ENCODE peak calls at places on chromosomes 6 and 20, in nine cellular contexts. U is D721Med, L is OCI-LY7, H is fibroblast of lung, T is spleen, Y is HepG2, B is cardiac fibroblast, X is hepatocyte, P is kidney. R is an unnamed sample.

GRCh38 chr20:25036331-25036936 is 21.5 kb downstream of the ACSS1 start:
- DNase-seq in U (no peak), L (peak), H (no peak), T (peak), Y (no peak), B (no peak), X (no peak), P (peak), R (no peak)

GRCh38 chr20:25306991-25307903 is 59.4 kb downstream of the PYGB start:
- DNase-seq in U (no peak), L (no peak), H (no peak), T (peak), Y (no peak), B (no peak), X (no peak), P (peak), R (no peak)

GRCh38 chr20:22796465-22797077 is 212.2 kb upstream of the FOXA2 start:
- DNase-seq in U (no peak), L (no peak), H (peak), T (no peak), Y (no peak), B (peak), X (no peak), P (no peak), R (no peak)

GRCh38 chr6:40138273-40138720 is 204.0 kb upstream of the MOCS1 start:
- DNase-seq in U (no peak), L (no peak), H (no peak), T (no peak), Y (peak), B (no peak), X (peak), P (no peak), R (no peak)

GRCh38 chr20:44211177-44212039 is 837 bp upstream of the OSER1 start:
- DNase-seq in U (no peak), L (no peak), H (no peak), T (peak), Y (no peak), B (peak), X (peak), P (no peak), R (peak)

GRCh38 chr6:83311231-83311630 is 118.1 kb downstream of the RWDD2A start:
- DNase-seq in U (no peak), L (no peak), H (peak), T (no peak), Y (no peak), B (peak), X (no peak), P (no peak), R (no peak)

GRCh38 chr6:70371454-70372105 is 41.7 kb upstream of the FAM135A start:
- DNase-seq in U (no peak), L (peak), H (peak), T (no peak), Y (peak), B (peak), X (peak), P (no peak), R (peak)

GRCh38 chr20:58558483-58559367 is 43.5 kb upstream of the APCDD1L start:
- DNase-seq in U (no peak), L (no peak), H (no peak), T (no peak), Y (no peak), B (no peak), X (no peak), P (no peak), R (no peak)

GRCh38 chr6:139361211-139361610 is 13.2 kb downstream of the CITED2 start:
- DNase-seq in U (no peak), L (peak), H (no peak), T (no peak), Y (no peak), B (no peak), X (no peak), P (no peak), R (no peak)

GRCh38 chr6:24658573-24659511 is 7.9 kb downstream of the TDP2 start:
- DNase-seq in U (no peak), L (no peak), H (peak), T (no peak), Y (no peak), B (peak), X (peak), P (no peak), R (peak)

GRCh38 chr20:42191140-42191860 is 573.1 kb upstream of the CHD6 start:
- DNase-seq in U (no peak), L (no peak), H (no peak), T (no peak), Y (no peak), B (no peak), X (peak), P (no peak), R (no peak)

GRCh38 chr20:542777-543368 is 717 bp downstream of the CSNK2A1 start:
- DNase-seq in U (peak), L (peak), H (no peak), T (peak), Y (no peak), B (peak), X (peak), P (peak), R (no peak)

GRCh38 chr6:129500958-129501381 is 209.0 kb downstream of the ARHGAP18 start:
- DNase-seq in U (no peak), L (peak), H (peak), T (no peak), Y (peak), B (no peak), X (no peak), P (no peak), R (peak)

GRCh38 chr20:17835240-17835940 is 133.2 kb downstream of the SNX5 start:
- DNase-seq in U (no peak), L (no peak), H (peak), T (no peak), Y (no peak), B (peak), X (peak), P (no peak), R (peak)

GRCh38 chr20:4956200-4956810 is 45.0 kb downstream of the SLC23A2 start:
- DNase-seq in U (peak), L (peak), H (peak), T (no peak), Y (peak), B (peak), X (peak), P (no peak), R (peak)

DNA sequence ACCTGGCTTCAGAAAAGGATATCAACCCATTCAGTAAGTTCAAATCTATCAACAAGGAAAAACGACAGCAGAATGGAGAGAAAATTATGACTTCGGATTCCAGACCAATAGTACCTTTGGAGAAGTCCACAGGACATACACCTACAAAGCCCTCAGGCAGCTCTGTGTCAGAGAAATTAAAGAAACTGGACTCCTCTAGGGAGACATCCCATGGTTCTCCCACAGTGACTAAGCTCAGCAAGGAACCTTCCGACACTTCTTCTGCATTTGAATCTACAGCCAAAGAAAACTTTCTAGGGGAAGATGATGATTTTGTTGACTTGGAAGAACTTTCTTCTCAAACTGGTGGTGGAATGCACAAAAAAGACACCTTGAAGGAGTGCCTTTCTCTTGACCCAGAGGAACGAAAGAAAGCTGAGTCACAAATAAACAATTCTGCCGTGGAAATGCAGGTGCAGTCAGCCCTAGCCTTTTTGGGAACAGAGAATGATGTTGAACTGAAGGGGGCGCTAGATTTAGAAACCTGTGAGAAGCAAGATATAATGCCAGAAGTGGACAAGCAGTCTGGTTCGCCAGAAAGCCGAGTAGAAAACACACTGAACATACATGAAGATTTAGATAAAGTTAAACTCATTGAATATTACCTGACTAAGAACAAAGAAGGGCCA is 67.4 kb upstream of the HINT3 start:
- DNase-seq in U (no peak), L (peak), H (peak), T (no peak), Y (peak), B (peak), X (peak), P (no peak), R (peak)
- TF ChIP-seq CTCF in U (peak), L (peak), H (peak), T (peak), Y (peak), B (peak), X (peak), P (peak), R (peak)

DNA sequence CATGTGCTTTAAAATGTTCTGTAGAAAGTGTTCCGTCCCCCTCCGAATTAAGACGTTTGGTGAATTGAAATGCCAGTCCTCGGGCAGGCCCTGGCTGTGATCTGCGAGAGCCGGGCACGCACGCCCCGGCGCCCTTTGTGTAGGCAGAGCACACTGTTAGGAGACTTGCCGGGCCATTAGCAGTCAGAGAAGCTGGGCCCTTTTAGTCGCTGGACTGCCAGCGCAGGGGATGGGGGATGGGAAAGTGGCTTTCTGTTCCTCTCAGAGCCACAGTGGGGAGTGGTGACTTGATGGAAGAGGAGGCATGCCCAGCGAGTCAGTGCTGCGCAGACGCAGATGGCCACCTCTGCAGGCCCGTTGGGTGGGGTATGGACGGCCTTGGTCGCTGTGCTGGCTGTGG is 2.2 kb downstream of the PPP1R3G start:
- DNase-seq in U (no peak), L (no peak), H (no peak), T (no peak), Y (no peak), B (no peak), X (no peak), P (no peak), R (no peak)
- TF ChIP-seq CTCF in U (no peak), L (no peak), H (no peak), T (no peak), Y (no peak), B (no peak), X (no peak), P (no peak), R (no peak)

DNA sequence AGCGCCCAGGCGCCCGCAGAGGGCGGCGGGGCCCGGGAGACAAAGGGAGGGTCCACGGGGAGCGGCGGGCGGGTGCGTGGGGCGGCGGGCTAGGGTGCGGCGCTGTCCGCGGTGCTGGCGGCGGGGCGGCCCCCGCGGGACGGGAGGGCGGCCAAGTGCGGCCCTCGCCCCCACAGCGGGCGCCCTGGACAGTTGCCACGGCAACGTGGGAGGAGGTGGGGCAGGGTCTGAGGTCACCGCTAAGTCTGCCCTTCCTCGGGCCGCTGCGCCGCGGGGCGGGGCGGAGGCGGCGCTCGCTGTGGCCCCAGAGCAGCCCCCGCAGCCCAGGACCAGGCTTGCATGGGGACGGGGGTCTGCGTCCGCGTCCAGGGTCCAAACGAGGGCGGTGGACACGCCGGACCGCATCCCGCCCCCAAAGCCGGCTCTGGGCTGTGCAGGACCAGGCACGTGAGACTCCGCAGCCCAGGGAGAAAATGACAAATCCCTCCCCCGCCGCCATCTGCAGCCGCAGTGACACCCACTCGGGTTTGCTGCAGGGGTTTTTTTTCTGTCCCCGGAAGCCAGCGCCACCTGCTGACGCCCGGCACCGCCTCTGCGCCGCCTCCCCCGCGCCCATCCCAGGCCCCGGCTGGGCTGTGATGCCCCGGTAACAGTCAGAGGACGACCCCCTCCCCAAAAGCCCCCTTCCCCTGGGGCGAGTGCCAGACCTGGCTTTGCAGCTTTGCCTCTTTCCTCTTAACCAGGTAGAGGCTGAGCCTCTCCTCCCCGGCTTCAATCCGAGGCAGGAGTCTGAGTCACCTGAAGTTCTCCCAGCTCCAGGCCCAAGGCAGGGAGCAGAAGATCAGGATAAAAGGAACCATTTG is 36.8 kb downstream of the YTHDF1 start:
- DNase-seq in U (peak), L (peak), H (no peak), T (peak), Y (no peak), B (no peak), X (peak), P (peak), R (peak)
- TF ChIP-seq CTCF in U (peak), L (peak), H (peak), T (peak), Y (peak), B (peak), X (peak), P (peak), R (peak)

DNA sequence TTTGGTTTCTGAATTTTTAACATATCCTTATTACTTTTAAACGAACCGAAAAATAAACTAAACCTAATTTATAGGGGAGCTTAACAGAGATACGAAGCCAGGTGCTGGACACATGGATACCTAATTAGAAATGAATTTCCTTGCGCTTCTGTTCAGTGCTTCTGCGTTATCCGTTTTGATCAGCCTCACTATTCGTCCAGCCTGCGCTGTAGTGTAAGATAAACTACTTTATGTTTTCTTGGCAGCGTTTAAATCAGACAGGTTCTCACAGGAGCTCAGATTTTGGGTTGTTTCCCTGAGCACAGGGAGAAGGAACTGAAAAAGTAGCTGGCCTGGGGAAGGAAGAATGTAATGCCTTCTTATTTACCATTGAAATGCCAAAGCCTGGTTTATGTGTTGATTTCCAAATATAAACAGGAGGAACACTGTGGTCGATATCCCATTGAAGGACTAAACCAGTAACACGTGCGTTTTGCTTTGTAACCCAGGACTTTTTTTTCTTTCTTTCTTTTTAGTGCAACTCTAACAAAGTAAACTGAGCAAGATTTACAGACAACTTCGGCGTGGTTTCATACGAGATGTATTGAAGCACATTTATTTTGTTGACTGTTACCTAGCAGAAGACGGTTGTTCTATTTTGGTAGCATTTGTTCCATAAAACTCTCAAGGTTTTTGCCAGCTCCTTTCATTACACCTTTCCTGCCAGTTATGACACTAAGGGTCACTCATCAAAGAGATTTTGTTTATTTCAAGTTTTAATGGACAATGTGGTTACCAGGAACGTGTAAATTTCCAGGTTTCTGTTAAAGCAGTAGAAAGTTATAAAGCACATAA is 214.8 kb upstream of the HEY2 start:
- DNase-seq in U (no peak), L (no peak), H (no peak), T (no peak), Y (no peak), B (no peak), X (no peak), P (no peak), R (no peak)
- TF ChIP-seq CTCF in U (no peak), L (no peak), H (no peak), T (no peak), Y (no peak), B (no peak), X (no peak), P (no peak), R (no peak)

DNA sequence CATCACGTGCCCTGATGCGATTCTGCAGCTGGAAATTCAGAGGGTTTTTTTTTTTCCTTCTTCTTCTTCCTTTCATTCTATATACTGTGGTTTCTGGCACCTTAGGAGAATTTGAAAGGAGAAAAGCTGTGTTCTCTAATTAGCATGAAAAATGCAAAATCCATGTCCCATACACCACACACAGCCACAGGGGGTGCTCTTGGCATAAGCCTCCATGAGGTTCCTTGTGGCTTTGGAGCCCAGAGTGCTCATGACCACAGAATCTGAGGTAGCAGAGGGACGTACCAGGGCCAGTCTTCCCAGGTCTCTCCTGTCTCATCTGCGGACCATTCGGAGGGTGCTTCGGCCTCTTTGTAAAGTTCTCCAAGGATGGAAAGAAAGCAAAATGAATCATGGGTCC is 258.4 kb upstream of the CDH4 start:
- DNase-seq in U (no peak), L (no peak), H (no peak), T (no peak), Y (no peak), B (no peak), X (peak), P (no peak), R (peak)
- TF ChIP-seq CTCF in U (peak), L (peak), H (peak), T (no peak), Y (peak), B (peak), X (peak), P (no peak), R (peak)

GRCh38 chr20:51237790-51238189 is 214.9 kb upstream of the KCNG1 start:
- DNase-seq in U (no peak), L (no peak), H (no peak), T (no peak), Y (no peak), B (no peak), X (no peak), P (no peak), R (no peak)

GRCh38 chr20:51237278-51237677 is 214.4 kb upstream of the KCNG1 start:
- DNase-seq in U (no peak), L (no peak), H (no peak), T (no peak), Y (no peak), B (peak), X (no peak), P (no peak), R (no peak)

GRCh38 chr20:51233345-51233744 is 210.4 kb upstream of the KCNG1 start:
- DNase-seq in U (no peak), L (no peak), H (no peak), T (no peak), Y (no peak), B (no peak), X (no peak), P (no peak), R (no peak)

GRCh38 chr20:51236396-51236795 is 213.5 kb upstream of the KCNG1 start:
- DNase-seq in U (no peak), L (no peak), H (peak), T (no peak), Y (no peak), B (no peak), X (no peak), P (no peak), R (no peak)

GRCh38 chr20:51238675-51239305 is 215.9 kb upstream of the KCNG1 start:
- DNase-seq in U (no peak), L (no peak), H (no peak), T (no peak), Y (no peak), B (no peak), X (no peak), P (no peak), R (no peak)
- TF ChIP-seq CTCF in U (no peak), L (no peak), H (no peak), T (no peak), Y (no peak), B (no peak), X (no peak), P (no peak), R (no peak)

DNA sequence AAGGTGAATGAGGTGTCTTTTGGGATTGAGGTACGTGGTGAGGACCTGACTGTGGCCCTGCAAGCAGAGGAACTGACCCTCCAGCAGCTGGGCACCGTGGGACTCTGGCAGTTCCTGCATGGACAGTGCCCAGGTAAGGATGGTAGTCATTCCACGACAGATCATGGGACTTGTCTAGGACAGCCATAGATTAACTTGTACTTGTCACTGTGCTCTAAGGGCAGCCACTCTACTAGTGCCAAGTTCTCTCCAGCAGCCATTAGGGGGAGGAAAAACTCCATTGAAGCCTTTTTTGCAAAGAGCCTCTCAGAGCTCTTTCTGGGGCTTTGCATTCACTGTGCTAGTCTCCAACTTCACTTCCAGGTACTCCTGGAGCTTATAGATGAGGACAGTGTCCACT is 20.4 kb downstream of the TAF11 start:
- DNase-seq in U (no peak), L (no peak), H (no peak), T (no peak), Y (peak), B (peak), X (no peak), P (no peak), R (no peak)
- TF ChIP-seq CTCF in U (peak), L (no peak), H (no peak), T (no peak), Y (peak), B (no peak), X (no peak), P (no peak), R (no peak)

R was measured in MCF 10A.